ENCODE peak calls at places on chromosomes 4 and X, in eight cellular contexts. One of them, this sample, is unnamed.

GRCh38 chr4:75634951-75635350 is 4.6 kb upstream of the CDKL2 start:
- DNase-seq in PC-9: no peak
- DNase-seq in psoas muscle: no peak
- DNase-seq in suprapubic skin: no peak
- DNase-seq in LNCaP clone FGC: no peak
- DNase-seq in activated CD8-positive, alpha-beta T cell treated with anti-CD3 and anti-CD28 coated beads for 36 hours: no peak
- DNase-seq in A549: no peak
- DNase-seq in astrocyte: peak; percentile 58
- DNase-seq in this sample: no peak

GRCh38 chr4:101345596-101346311 is 1.6 kb downstream of the PPP3CA start:
- DNase-seq in psoas muscle: peak; percentile 78
- DNase-seq in astrocyte: no peak
- DNase-seq in activated CD8-positive, alpha-beta T cell treated with anti-CD3 and anti-CD28 coated beads for 36 hours: peak; percentile 75
- DNase-seq in LNCaP clone FGC: no peak
- DNase-seq in PC-9: no peak
- DNase-seq in suprapubic skin: peak; percentile 83
- DNase-seq in A549: peak; percentile 44
- DNase-seq in this sample: peak; percentile 76

GRCh38 chr4:153223418-153223792 is 19.2 kb downstream of the TRIM2 start:
- DNase-seq in activated CD8-positive, alpha-beta T cell treated with anti-CD3 and anti-CD28 coated beads for 36 hours: no peak
- DNase-seq in psoas muscle: no peak
- DNase-seq in suprapubic skin: no peak
- DNase-seq in A549: no peak
- DNase-seq in PC-9: no peak
- DNase-seq in LNCaP clone FGC: no peak
- DNase-seq in astrocyte: no peak
- DNase-seq in this sample: no peak

GRCh38 chr4:152328595-152328994 is 207.3 kb downstream of the FBXW7 start:
- DNase-seq in astrocyte: no peak
- DNase-seq in suprapubic skin: no peak
- DNase-seq in activated CD8-positive, alpha-beta T cell treated with anti-CD3 and anti-CD28 coated beads for 36 hours: no peak
- DNase-seq in psoas muscle: no peak
- DNase-seq in A549: peak; percentile 55
- DNase-seq in PC-9: peak; percentile 67
- DNase-seq in LNCaP clone FGC: peak; percentile 19
- DNase-seq in this sample: no peak

GRCh38 chrX:46865281-46865680 is 28.4 kb downstream of the RP2 start:
- DNase-seq in astrocyte: peak; percentile 57
- DNase-seq in A549: peak; percentile 63
- DNase-seq in activated CD8-positive, alpha-beta T cell treated with anti-CD3 and anti-CD28 coated beads for 36 hours: no peak
- DNase-seq in LNCaP clone FGC: no peak
- DNase-seq in suprapubic skin: no peak
- DNase-seq in psoas muscle: no peak
- DNase-seq in PC-9: no peak
- DNase-seq in this sample: no peak

GRCh38 chr4:813900-814299 is 12.0 kb downstream of the CPLX1 start:
- DNase-seq in suprapubic skin: no peak
- DNase-seq in activated CD8-positive, alpha-beta T cell treated with anti-CD3 and anti-CD28 coated beads for 36 hours: no peak
- DNase-seq in PC-9: no peak
- DNase-seq in LNCaP clone FGC: no peak
- DNase-seq in A549: no peak
- DNase-seq in psoas muscle: no peak
- DNase-seq in astrocyte: no peak
- DNase-seq in this sample: peak; percentile 39

GRCh38 chr4:184364100-184364921 is 110.0 kb downstream of the IRF2 start:
- DNase-seq in psoas muscle: no peak
- DNase-seq in suprapubic skin: no peak
- DNase-seq in PC-9: no peak
- DNase-seq in LNCaP clone FGC: no peak
- DNase-seq in activated CD8-positive, alpha-beta T cell treated with anti-CD3 and anti-CD28 coated beads for 36 hours: no peak
- DNase-seq in astrocyte: no peak
- DNase-seq in A549: no peak
- DNase-seq in this sample: no peak

GRCh38 chr4:121189811-121190210 is 25.7 kb upstream of the TNIP3 start:
- DNase-seq in PC-9: no peak
- DNase-seq in astrocyte: no peak
- DNase-seq in LNCaP clone FGC: no peak
- DNase-seq in A549: no peak
- DNase-seq in suprapubic skin: no peak
- DNase-seq in psoas muscle: no peak
- DNase-seq in activated CD8-positive, alpha-beta T cell treated with anti-CD3 and anti-CD28 coated beads for 36 hours: peak; percentile 71
- DNase-seq in this sample: no peak

GRCh38 chr4:79042079-79042674 is 102.9 kb upstream of the PAQR3 start:
- DNase-seq in suprapubic skin: no peak
- DNase-seq in astrocyte: peak; percentile 16
- DNase-seq in PC-9: no peak
- DNase-seq in A549: peak; percentile 12
- DNase-seq in psoas muscle: no peak
- DNase-seq in activated CD8-positive, alpha-beta T cell treated with anti-CD3 and anti-CD28 coated beads for 36 hours: no peak
- DNase-seq in LNCaP clone FGC: peak; percentile 10
- DNase-seq in this sample: no peak

GRCh38 chr4:133968174-133968573 is 233.4 kb downstream of the PABPC4L start:
- DNase-seq in A549: no peak
- DNase-seq in activated CD8-positive, alpha-beta T cell treated with anti-CD3 and anti-CD28 coated beads for 36 hours: no peak
- DNase-seq in astrocyte: no peak
- DNase-seq in LNCaP clone FGC: no peak
- DNase-seq in suprapubic skin: no peak
- DNase-seq in PC-9: no peak
- DNase-seq in psoas muscle: no peak
- DNase-seq in this sample: no peak

GRCh38 chrX:17412692-17413091 is 37.7 kb downstream of the NHS start:
- DNase-seq in suprapubic skin: no peak
- DNase-seq in LNCaP clone FGC: no peak
- DNase-seq in A549: peak; percentile 63
- DNase-seq in PC-9: peak; percentile 92
- DNase-seq in psoas muscle: no peak
- DNase-seq in astrocyte: peak; percentile 89
- DNase-seq in activated CD8-positive, alpha-beta T cell treated with anti-CD3 and anti-CD28 coated beads for 36 hours: no peak
- DNase-seq in this sample: no peak

GRCh38 chr4:8213121-8213520 is 14.0 kb downstream of the SH3TC1 start:
- DNase-seq in astrocyte: no peak
- DNase-seq in psoas muscle: no peak
- DNase-seq in PC-9: no peak
- DNase-seq in LNCaP clone FGC: no peak
- DNase-seq in A549: no peak
- DNase-seq in suprapubic skin: no peak
- DNase-seq in activated CD8-positive, alpha-beta T cell treated with anti-CD3 and anti-CD28 coated beads for 36 hours: no peak
- DNase-seq in this sample: no peak

GRCh38 chr4:76984127-76984526 is 34.6 kb downstream of the SEPTIN11 start:
- DNase-seq in PC-9: no peak
- DNase-seq in psoas muscle: no peak
- DNase-seq in LNCaP clone FGC: no peak
- DNase-seq in suprapubic skin: no peak
- DNase-seq in activated CD8-positive, alpha-beta T cell treated with anti-CD3 and anti-CD28 coated beads for 36 hours: no peak
- DNase-seq in A549: no peak
- DNase-seq in astrocyte: peak; percentile 47
- DNase-seq in this sample: no peak

GRCh38 chr4:30429813-30430466 is 290.2 kb upstream of the PCDH7 start:
- DNase-seq in astrocyte: peak; percentile 81
- DNase-seq in suprapubic skin: no peak
- DNase-seq in PC-9: no peak
- DNase-seq in activated CD8-positive, alpha-beta T cell treated with anti-CD3 and anti-CD28 coated beads for 36 hours: no peak
- DNase-seq in LNCaP clone FGC: no peak
- DNase-seq in A549: no peak
- DNase-seq in psoas muscle: no peak
- DNase-seq in this sample: no peak

GRCh38 chrX:110941906-110942305 is 146.3 kb upstream of the CHRDL1 start:
- DNase-seq in PC-9: no peak
- DNase-seq in LNCaP clone FGC: no peak
- DNase-seq in A549: no peak
- DNase-seq in psoas muscle: no peak
- DNase-seq in activated CD8-positive, alpha-beta T cell treated with anti-CD3 and anti-CD28 coated beads for 36 hours: no peak
- DNase-seq in astrocyte: no peak
- DNase-seq in suprapubic skin: no peak
- DNase-seq in this sample: no peak

GRCh38 chr4:74751247-74751646 is 43.1 kb downstream of the BTC start:
- DNase-seq in PC-9: no peak
- DNase-seq in suprapubic skin: no peak
- DNase-seq in astrocyte: no peak
- DNase-seq in activated CD8-positive, alpha-beta T cell treated with anti-CD3 and anti-CD28 coated beads for 36 hours: no peak
- DNase-seq in LNCaP clone FGC: no peak
- DNase-seq in A549: no peak
- DNase-seq in psoas muscle: no peak
- DNase-seq in this sample: no peak

GRCh38 chr4:169485791-169486742 is 126.3 kb downstream of the NEK1 start:
- DNase-seq in LNCaP clone FGC: peak; percentile 42
- DNase-seq in PC-9: peak; percentile 43
- DNase-seq in suprapubic skin: no peak
- DNase-seq in psoas muscle: no peak
- DNase-seq in activated CD8-positive, alpha-beta T cell treated with anti-CD3 and anti-CD28 coated beads for 36 hours: peak; percentile 42
- DNase-seq in A549: peak; percentile 47
- DNase-seq in astrocyte: peak; percentile 42
- DNase-seq in this sample: no peak

GRCh38 chr4:128444544-128445302 is 157.1 kb upstream of the PGRMC2 start:
- DNase-seq in activated CD8-positive, alpha-beta T cell treated with anti-CD3 and anti-CD28 coated beads for 36 hours: no peak
- DNase-seq in LNCaP clone FGC: no peak
- DNase-seq in suprapubic skin: no peak
- DNase-seq in astrocyte: no peak
- DNase-seq in PC-9: no peak
- DNase-seq in psoas muscle: no peak
- DNase-seq in A549: peak; percentile 44
- DNase-seq in this sample: no peak

GRCh38 chr4:30945586-30945985 is 225.4 kb downstream of the PCDH7 start:
- DNase-seq in PC-9: peak; percentile 35
- DNase-seq in A549: no peak
- DNase-seq in psoas muscle: no peak
- DNase-seq in astrocyte: peak; percentile 65
- DNase-seq in suprapubic skin: no peak
- DNase-seq in activated CD8-positive, alpha-beta T cell treated with anti-CD3 and anti-CD28 coated beads for 36 hours: no peak
- DNase-seq in LNCaP clone FGC: no peak
- DNase-seq in this sample: no peak

GRCh38 chr4:155889036-155889793 is 14.3 kb upstream of the TDO2 start:
- DNase-seq in suprapubic skin: no peak
- DNase-seq in activated CD8-positive, alpha-beta T cell treated with anti-CD3 and anti-CD28 coated beads for 36 hours: no peak
- DNase-seq in A549: peak; percentile 9
- DNase-seq in LNCaP clone FGC: no peak
- DNase-seq in astrocyte: peak; percentile 93
- DNase-seq in psoas muscle: no peak
- DNase-seq in PC-9: no peak
- DNase-seq in this sample: no peak

GRCh38 chr4:84852081-84852480 is 114.4 kb downstream of the WDFY3 start:
- DNase-seq in astrocyte: peak; percentile 36
- DNase-seq in LNCaP clone FGC: no peak
- DNase-seq in psoas muscle: no peak
- DNase-seq in activated CD8-positive, alpha-beta T cell treated with anti-CD3 and anti-CD28 coated beads for 36 hours: no peak
- DNase-seq in suprapubic skin: no peak
- DNase-seq in A549: no peak
- DNase-seq in PC-9: no peak
- DNase-seq in this sample: no peak

GRCh38 chr4:73916172-73916925 is 47.2 kb downstream of the CXCL1 start:
- DNase-seq in psoas muscle: no peak
- DNase-seq in astrocyte: peak; percentile 29
- DNase-seq in LNCaP clone FGC: no peak
- DNase-seq in PC-9: no peak
- DNase-seq in activated CD8-positive, alpha-beta T cell treated with anti-CD3 and anti-CD28 coated beads for 36 hours: no peak
- DNase-seq in A549: no peak
- DNase-seq in suprapubic skin: no peak
- DNase-seq in this sample: no peak

GRCh38 chr4:117137143-117137542 is 51.8 kb upstream of the TRAM1L1 start:
- DNase-seq in LNCaP clone FGC: no peak
- DNase-seq in suprapubic skin: no peak
- DNase-seq in astrocyte: peak; percentile 92
- DNase-seq in activated CD8-positive, alpha-beta T cell treated with anti-CD3 and anti-CD28 coated beads for 36 hours: no peak
- DNase-seq in PC-9: no peak
- DNase-seq in A549: peak; percentile 9
- DNase-seq in psoas muscle: no peak
- DNase-seq in this sample: no peak

GRCh38 chr4:117135634-117136354 is 50.4 kb upstream of the TRAM1L1 start:
- DNase-seq in LNCaP clone FGC: no peak
- DNase-seq in PC-9: peak; percentile 35
- DNase-seq in suprapubic skin: no peak
- DNase-seq in psoas muscle: no peak
- DNase-seq in astrocyte: peak; percentile 6
- DNase-seq in activated CD8-positive, alpha-beta T cell treated with anti-CD3 and anti-CD28 coated beads for 36 hours: no peak
- DNase-seq in A549: no peak
- DNase-seq in this sample: no peak

GRCh38 chr4:117134386-117134785 is 49.0 kb upstream of the TRAM1L1 start:
- DNase-seq in PC-9: peak; percentile 36
- DNase-seq in psoas muscle: no peak
- DNase-seq in A549: peak; percentile 36
- DNase-seq in suprapubic skin: no peak
- DNase-seq in LNCaP clone FGC: peak; percentile 25
- DNase-seq in astrocyte: peak; percentile 85
- DNase-seq in activated CD8-positive, alpha-beta T cell treated with anti-CD3 and anti-CD28 coated beads for 36 hours: no peak
- DNase-seq in this sample: no peak
- TF ChIP-seq CTCF in PC-9: peak; percentile 67
- TF ChIP-seq CTCF in psoas muscle: no peak
- TF ChIP-seq CTCF in A549: peak; percentile 45
- TF ChIP-seq CTCF in suprapubic skin: peak; percentile 14
- TF ChIP-seq CTCF in LNCaP clone FGC: peak; percentile 80
- TF ChIP-seq CTCF in astrocyte: peak; percentile 71
- TF ChIP-seq CTCF in activated CD8-positive, alpha-beta T cell treated with anti-CD3 and anti-CD28 coated beads for 36 hours: no peak
- TF ChIP-seq CTCF in this sample: peak; percentile 30

GRCh38 chrX:2732076-2732475 is 19.8 kb upstream of the XG start:
- DNase-seq in LNCaP clone FGC: no peak
- DNase-seq in astrocyte: no peak
- DNase-seq in psoas muscle: no peak
- DNase-seq in A549: no peak
- DNase-seq in activated CD8-positive, alpha-beta T cell treated with anti-CD3 and anti-CD28 coated beads for 36 hours: no peak
- DNase-seq in PC-9: no peak
- DNase-seq in suprapubic skin: no peak
- DNase-seq in this sample: no peak
- TF ChIP-seq CTCF in LNCaP clone FGC: no peak
- TF ChIP-seq CTCF in astrocyte: no peak
- TF ChIP-seq CTCF in psoas muscle: no peak
- TF ChIP-seq CTCF in A549: no peak
- TF ChIP-seq CTCF in activated CD8-positive, alpha-beta T cell treated with anti-CD3 and anti-CD28 coated beads for 36 hours: no peak
- TF ChIP-seq CTCF in PC-9: no peak
- TF ChIP-seq CTCF in suprapubic skin: no peak
- TF ChIP-seq CTCF in this sample: no peak

GRCh38 chrX:12076046-12076445 is 62.2 kb upstream of the FRMPD4 start:
- DNase-seq in suprapubic skin: no peak
- DNase-seq in PC-9: no peak
- DNase-seq in activated CD8-positive, alpha-beta T cell treated with anti-CD3 and anti-CD28 coated beads for 36 hours: no peak
- DNase-seq in psoas muscle: no peak
- DNase-seq in astrocyte: no peak
- DNase-seq in A549: peak; percentile 35
- DNase-seq in LNCaP clone FGC: no peak
- DNase-seq in this sample: no peak
- TF ChIP-seq CTCF in suprapubic skin: no peak
- TF ChIP-seq CTCF in PC-9: no peak
- TF ChIP-seq CTCF in activated CD8-positive, alpha-beta T cell treated with anti-CD3 and anti-CD28 coated beads for 36 hours: no peak
- TF ChIP-seq CTCF in psoas muscle: no peak
- TF ChIP-seq CTCF in astrocyte: no peak
- TF ChIP-seq CTCF in A549: no peak
- TF ChIP-seq CTCF in LNCaP clone FGC: no peak
- TF ChIP-seq CTCF in this sample: no peak

DNA sequence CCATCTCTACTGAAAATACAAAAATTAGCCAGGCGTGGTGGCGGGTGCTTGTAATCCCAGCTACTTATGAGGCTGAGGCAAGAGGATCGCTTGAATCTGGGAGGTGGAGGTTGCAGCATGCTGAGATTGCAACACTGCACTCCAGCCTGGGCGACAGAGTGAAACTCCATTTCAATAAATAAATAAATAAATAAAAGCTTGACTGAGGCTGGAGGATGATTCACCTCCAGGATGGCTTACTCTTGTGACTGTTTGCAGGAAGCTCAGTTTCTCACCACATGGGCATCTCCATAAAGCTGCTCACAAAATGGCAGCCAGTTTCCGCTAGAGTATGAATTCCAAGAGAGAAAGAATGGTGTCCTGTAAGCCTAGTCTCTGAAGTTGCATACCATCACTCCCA is 191.7 kb upstream of the EDNRA start:
- DNase-seq in LNCaP clone FGC: no peak
- DNase-seq in suprapubic skin: no peak
- DNase-seq in PC-9: no peak
- DNase-seq in A549: no peak
- DNase-seq in activated CD8-positive, alpha-beta T cell treated with anti-CD3 and anti-CD28 coated beads for 36 hours: no peak
- DNase-seq in astrocyte: no peak
- DNase-seq in psoas muscle: no peak
- DNase-seq in this sample: no peak
- TF ChIP-seq CTCF in LNCaP clone FGC: no peak
- TF ChIP-seq CTCF in suprapubic skin: no peak
- TF ChIP-seq CTCF in PC-9: no peak
- TF ChIP-seq CTCF in A549: no peak
- TF ChIP-seq CTCF in activated CD8-positive, alpha-beta T cell treated with anti-CD3 and anti-CD28 coated beads for 36 hours: no peak
- TF ChIP-seq CTCF in astrocyte: no peak
- TF ChIP-seq CTCF in psoas muscle: no peak
- TF ChIP-seq CTCF in this sample: no peak